ENCODE peak calls at places on chromosomes 7 and 10, in six cellular contexts. N is Panc1, F is cardiac muscle cell, E is ovary, J is stomach, W is SK-N-SH. Q is an unnamed sample.
A peak's percentile ranks its signal among the peaks of the same experiment; 100 is the strongest.

GRCh38 chr10:114310346-114310745 is 71.3 kb downstream of the VWA2 start:
- DNase-seq in E (no peak), N (no peak), J (no peak), W (peak; percentile 58), F (no peak), Q (no peak)

GRCh38 chr7:22672892-22673637 is 53.9 kb upstream of the IL6 start:
- DNase-seq in E (no peak), W (no peak), J (no peak), N (peak; percentile 78), F (no peak), Q (no peak)

GRCh38 chr7:54917613-54918406 is 101.0 kb upstream of the EGFR start:
- DNase-seq in E (no peak), N (no peak), J (no peak), F (no peak), W (no peak), Q (no peak)

GRCh38 chr10:63627376-63627775 is 106.2 kb downstream of the REEP3 start:
- DNase-seq in J (no peak), W (no peak), E (no peak), F (no peak), N (no peak), Q (no peak)

GRCh38 chr10:62652114-62652513 is 152.4 kb upstream of the ADO start:
- DNase-seq in E (no peak), J (no peak), N (no peak), F (peak; percentile 5), W (no peak), Q (no peak)

GRCh38 chr7:151795168-151795754 is 81.7 kb downstream of the PRKAG2 start:
- DNase-seq in F (no peak), N (no peak), J (no peak), E (no peak), W (no peak), Q (no peak)

GRCh38 chr7:17027803-17028163 is 146.0 kb upstream of the AGR3 start:
- DNase-seq in E (no peak), J (no peak), N (no peak), W (no peak), F (no peak), Q (no peak)

GRCh38 chr10:92119340-92119739 is 171.5 kb downstream of the CPEB3 start:
- DNase-seq in F (no peak), J (no peak), N (no peak), W (no peak), E (no peak), Q (no peak)

GRCh38 chr10:62133618-62134017 is 135.0 kb downstream of the RTKN2 start:
- DNase-seq in N (no peak), F (no peak), E (no peak), W (no peak), J (no peak), Q (no peak)

GRCh38 chr10:79358811-79359210 is 11.5 kb downstream of the PPIF start:
- DNase-seq in W (no peak), J (peak; percentile 68), N (no peak), F (no peak), E (no peak), Q (peak; percentile 21)

DNA sequence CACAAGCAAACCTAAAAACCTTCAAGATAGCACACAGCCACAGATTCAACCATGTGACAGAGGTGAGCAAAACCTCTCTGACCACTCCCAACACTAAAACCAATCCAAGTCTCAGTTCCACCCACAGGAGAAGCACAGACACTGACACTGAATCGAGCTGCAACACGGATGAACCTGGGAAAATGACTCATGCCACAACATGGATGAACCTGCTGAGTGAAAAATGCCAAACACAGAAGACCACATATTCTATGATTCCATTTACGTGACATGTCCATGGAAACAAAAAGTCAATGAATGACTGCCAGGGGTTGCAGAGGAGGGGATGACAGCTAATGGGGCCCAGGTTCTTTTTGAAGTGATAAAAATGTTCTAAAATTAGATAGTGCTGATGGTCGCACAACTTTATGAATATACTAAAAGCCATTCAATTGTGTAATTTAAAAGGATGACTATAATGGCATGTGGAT is 22.0 kb downstream of the CYTH3 start:
- DNase-seq in N (no peak), J (no peak), W (no peak), E (no peak), F (no peak), Q (no peak)
- H3K4me1 ChIP-seq in N (peaks cover 16% of the 10 kb centered on the region), J (peaks cover 64% of the 10 kb centered on the region), W (peaks cover 6% of the 10 kb centered on the region), E (peaks cover 4% of the 10 kb centered on the region), F (peaks cover 47% of the 10 kb centered on the region), Q (peaks cover 15% of the 10 kb centered on the region)

GRCh38 chr7:27205325-27206280 is 5.7 kb upstream of the HOXA13 start:
- DNase-seq in E (no peak), F (no peak), J (no peak), N (no peak), W (no peak), Q (peak; percentile 52)
- H3K4me3 ChIP-seq in E (peak overlapping the region; percentile 16), F (no peak overlapping the region), J (no peak overlapping the region), N (no peak overlapping the region), W (no peak overlapping the region), Q (no peak overlapping the region)

GRCh38 chr10:31853629-31854028 is 75.0 kb downstream of the ARHGAP12 start:
- DNase-seq in F (no peak), J (no peak), N (no peak), E (no peak), W (no peak), Q (no peak)
- H3K4me1 ChIP-seq in F (no peaks in the 10 kb centered on the region), J (peaks cover 4% of the 10 kb centered on the region), N (no peaks in the 10 kb centered on the region), E (no peaks in the 10 kb centered on the region), W (no peaks in the 10 kb centered on the region), Q (no peaks in the 10 kb centered on the region)

DNA sequence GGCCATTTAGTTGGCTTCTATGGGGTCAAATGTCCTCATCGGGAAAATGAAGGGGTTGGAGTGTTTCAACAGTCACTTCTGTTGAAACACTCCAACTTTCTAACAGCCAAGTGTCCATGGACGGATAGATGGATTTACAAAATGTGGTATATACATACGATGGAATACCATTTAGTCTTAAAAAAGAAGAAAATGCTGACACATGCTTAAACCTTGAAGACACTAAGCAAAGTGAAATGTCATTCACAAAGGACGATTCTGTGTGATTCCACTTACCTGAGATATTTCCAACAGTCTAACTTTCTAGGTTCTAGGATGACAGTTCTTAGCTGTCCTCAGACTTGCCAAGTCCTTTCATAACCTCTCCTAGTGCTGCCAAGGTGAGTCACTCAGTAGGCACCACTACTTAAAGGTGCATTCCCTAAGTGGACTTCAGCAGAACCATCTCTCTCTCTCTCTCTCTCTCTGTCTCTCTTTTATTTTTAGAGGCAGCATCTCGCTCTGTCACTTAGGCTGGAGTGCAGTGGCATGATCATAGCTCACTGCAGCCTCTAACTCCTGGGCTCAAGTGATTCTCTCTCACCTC is 69.0 kb downstream of the DENND2A start:
- DNase-seq in J (no peak), W (no peak), N (no peak), E (no peak), F (no peak), Q (no peak)
- H3K4me3 ChIP-seq in J (no peak overlapping the region), W (no peak overlapping the region), N (no peak overlapping the region), E (no peak overlapping the region), F (no peak overlapping the region), Q (no peak overlapping the region)

GRCh38 chr10:86079088-86079487 is 287.5 kb downstream of the GRID1 start:
- DNase-seq in F (peak; percentile 64), N (no peak), E (no peak), J (peak; percentile 5), W (no peak), Q (no peak)
- H3K4me1 ChIP-seq in F (peaks cover 6% of the 10 kb centered on the region), N (no peaks in the 10 kb centered on the region), E (no peaks in the 10 kb centered on the region), J (no peaks in the 10 kb centered on the region), W (no peaks in the 10 kb centered on the region), Q (no peaks in the 10 kb centered on the region)

GRCh38 chr7:120838281-120838682 is 19.7 kb downstream of the TSPAN12 start:
- DNase-seq in N (no peak), W (no peak), F (no peak), E (no peak), J (no peak), Q (no peak)
- H3K4me3 ChIP-seq in N (no peak overlapping the region), W (no peak overlapping the region), F (no peak overlapping the region), E (no peak overlapping the region), J (no peak overlapping the region), Q (no peak overlapping the region)

DNA sequence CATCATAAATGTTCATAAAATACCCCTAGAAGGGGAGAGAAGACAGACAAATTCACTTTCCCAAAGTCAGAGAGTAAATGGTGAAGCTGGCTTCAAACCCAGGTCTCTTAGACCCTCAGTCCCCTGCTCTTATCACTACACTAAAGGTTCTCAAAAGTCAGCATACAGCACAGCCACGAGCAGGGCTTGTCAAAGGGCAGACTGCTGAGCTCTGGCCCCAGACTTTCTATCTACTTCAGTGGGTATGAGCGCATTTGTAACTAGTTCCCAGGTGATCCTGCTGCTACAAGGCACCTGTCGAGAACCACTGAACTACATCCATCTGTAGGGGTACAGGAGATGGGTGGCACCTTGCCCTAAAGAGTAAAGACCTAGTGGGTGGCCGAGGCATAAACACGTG is 91.5 kb downstream of the SORBS1 start:
- DNase-seq in N (no peak), W (no peak), J (no peak), F (no peak), E (no peak), Q (no peak)
- H3K4me1 ChIP-seq in N (peaks cover 40% of the 10 kb centered on the region), W (peaks cover 3% of the 10 kb centered on the region), J (peaks cover 76% of the 10 kb centered on the region), F (peaks cover 52% of the 10 kb centered on the region), E (peaks cover 3% of the 10 kb centered on the region), Q (peaks cover 49% of the 10 kb centered on the region)

DNA sequence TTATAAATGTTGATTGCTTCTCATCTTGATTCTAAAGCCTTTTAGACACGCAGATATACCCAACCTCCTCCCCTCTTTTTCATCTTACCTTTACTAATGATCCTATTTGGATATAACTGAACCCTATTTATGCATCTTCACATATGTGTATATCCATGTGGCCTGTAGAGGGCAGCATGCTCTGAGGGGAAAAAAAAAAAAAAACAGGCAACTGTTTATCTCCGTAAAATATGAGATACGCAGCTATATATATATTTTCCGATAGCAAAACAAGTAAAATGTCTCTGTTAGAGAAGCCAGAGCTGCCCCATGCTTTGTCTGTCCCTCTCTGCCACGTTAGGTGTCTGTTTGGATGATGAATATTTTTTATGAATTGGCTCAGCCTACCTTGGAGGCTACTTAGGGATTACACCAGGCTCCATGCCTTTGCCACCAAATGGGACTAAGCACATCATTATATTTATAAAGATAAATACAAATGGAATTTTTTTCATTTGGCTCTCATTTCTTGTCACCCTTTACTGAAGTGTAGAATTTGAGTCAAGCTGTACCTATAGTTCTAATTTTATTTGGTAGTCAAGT is 174.8 kb upstream of the FZD1 start:
- DNase-seq in N (peak; percentile 24), W (peak; percentile 34), F (peak; percentile 64), J (no peak), E (no peak), Q (no peak)
- H3K4me3 ChIP-seq in N (no peak overlapping the region), W (peak overlapping the region; percentile 19), F (no peak overlapping the region), J (no peak overlapping the region), E (peak overlapping the region; percentile 13), Q (no peak overlapping the region)

GRCh38 chr7:143391462-143392404 is 10.6 kb downstream of the ZYX start:
- DNase-seq in F (peak; percentile 91), N (no peak), W (no peak), E (peak; percentile 68), J (peak; percentile 60), Q (peak; percentile 81)
- H3K4me1 ChIP-seq in F (no peaks in the 10 kb centered on the region), N (no peaks in the 10 kb centered on the region), W (peaks cover 10% of the 10 kb centered on the region), E (peaks cover 19% of the 10 kb centered on the region), J (peaks cover 88% of the 10 kb centered on the region), Q (peaks cover 95% of the 10 kb centered on the region)